ENCODE peak calls at places on chromosome 7, in eight cellular contexts. B is RWPE2; K is HFF-Myc; F is GM20000; E is cardiac fibroblast; Q is SK-N-SH; P is left lung; C is CD4-positive, alpha-beta T cell. H is an unnamed sample.

GRCh38 chr7:151051108-151051507 is 2.8 kb downstream of the ASIC3 start:
- DNase-seq in B (no peak), K (no peak), F (no peak), E (peak), Q (no peak), P (peak), C (peak), H (no peak)

GRCh38 chr7:5526190-5527037 is 102.8 kb upstream of the TNRC18 start:
- DNase-seq in B (peak), K (no peak), F (no peak), E (peak), Q (peak), P (peak), C (peak), H (peak)

GRCh38 chr7:2041496-2042367 is 191.0 kb downstream of the MAD1L1 start:
- DNase-seq in B (peak), K (no peak), F (no peak), E (no peak), Q (peak), P (peak), C (no peak), H (no peak)

GRCh38 chr7:44322631-44323363 is 2.6 kb downstream of the CAMK2B start:
- DNase-seq in B (no peak), K (no peak), F (no peak), E (no peak), Q (peak), P (no peak), C (no peak), H (no peak)

GRCh38 chr7:90891529-90891928 is 295.4 kb downstream of the CDK14 start:
- DNase-seq in B (no peak), K (no peak), F (no peak), E (no peak), Q (no peak), P (no peak), C (no peak), H (no peak)

GRCh38 chr7:4700577-4701235 is 18.6 kb downstream of the FOXK1 start:
- DNase-seq in B (no peak), K (no peak), F (no peak), E (peak), Q (no peak), P (no peak), C (no peak), H (no peak)

GRCh38 chr7:140533394-140533872 is 54.1 kb upstream of the MKRN1 start:
- DNase-seq in B (no peak), K (no peak), F (peak), E (no peak), Q (no peak), P (no peak), C (no peak), H (no peak)

GRCh38 chr7:44284881-44285541 is 40.4 kb downstream of the CAMK2B start:
- DNase-seq in B (peak), K (no peak), F (no peak), E (no peak), Q (peak), P (peak), C (no peak), H (no peak)

GRCh38 chr7:128783143-128783799 is 7.7 kb upstream of the OPN1SW start:
- DNase-seq in B (no peak), K (peak), F (no peak), E (peak), Q (peak), P (peak), C (no peak), H (peak)

GRCh38 chr7:152202056-152202455 is 176.6 kb downstream of the GALNT11 start:
- DNase-seq in B (no peak), K (no peak), F (no peak), E (peak), Q (no peak), P (no peak), C (no peak), H (peak)

GRCh38 chr7:79175390-79175789 is 278.1 kb downstream of the MAGI2 start:
- DNase-seq in B (no peak), K (no peak), F (no peak), E (no peak), Q (no peak), P (no peak), C (no peak), H (no peak)

GRCh38 chr7:128103498-128104108 is 72.4 kb upstream of the LRRC4 start:
- DNase-seq in B (no peak), K (no peak), F (peak), E (peak), Q (peak), P (no peak), C (no peak), H (no peak)

GRCh38 chr7:42843209-42843800 is 68.6 kb downstream of the C7orf25 start:
- DNase-seq in B (no peak), K (no peak), F (peak), E (peak), Q (peak), P (peak), C (no peak), H (no peak)

GRCh38 chr7:21367081-21367480 is 60.8 kb upstream of the SP4 start:
- DNase-seq in B (no peak), K (no peak), F (no peak), E (no peak), Q (no peak), P (no peak), C (no peak), H (no peak)

GRCh38 chr7:94382746-94383145 is 11.9 kb upstream of the COL1A2 start:
- DNase-seq in B (no peak), K (no peak), F (no peak), E (no peak), Q (no peak), P (no peak), C (no peak), H (no peak)

GRCh38 chr7:26675143-26675887 is 189.1 kb downstream of the SKAP2 start:
- DNase-seq in B (no peak), K (no peak), F (no peak), E (no peak), Q (no peak), P (no peak), C (no peak), H (no peak)

GRCh38 chr7:128447944-128448556 is 7.6 kb upstream of the HILPDA start:
- DNase-seq in B (no peak), K (no peak), F (no peak), E (no peak), Q (no peak), P (no peak), C (no peak), H (no peak)

GRCh38 chr7:55074008-55074499 is 55.2 kb downstream of the EGFR start:
- DNase-seq in B (peak), K (peak), F (peak), E (peak), Q (no peak), P (peak), C (peak), H (no peak)

GRCh38 chr7:22223841-22224240 is 133.1 kb downstream of the RAPGEF5 start:
- DNase-seq in B (no peak), K (no peak), F (no peak), E (peak), Q (no peak), P (no peak), C (no peak), H (no peak)

GRCh38 chr7:45979275-45980180 is 58.5 kb upstream of the IGFBP3 start:
- DNase-seq in B (no peak), K (no peak), F (no peak), E (no peak), Q (no peak), P (no peak), C (no peak), H (no peak)

GRCh38 chr7:142855401-142855743 is 496 bp downstream of the EPHB6 start:
- DNase-seq in B (no peak), K (no peak), F (no peak), E (no peak), Q (no peak), P (no peak), C (no peak), H (no peak)

GRCh38 chr7:114818501-114818900 is 103.4 kb upstream of the MDFIC start:
- DNase-seq in B (no peak), K (no peak), F (no peak), E (peak), Q (no peak), P (no peak), C (no peak), H (peak)

GRCh38 chr7:44793919-44794715 is 2.4 kb upstream of the PPIA start:
- DNase-seq in B (no peak), K (no peak), F (no peak), E (no peak), Q (no peak), P (no peak), C (no peak), H (peak)

GRCh38 chr7:87058739-87059524 is 522 bp downstream of the ELAPOR2 start:
- DNase-seq in B (no peak), K (no peak), F (no peak), E (peak), Q (peak), P (peak), C (peak), H (no peak)

GRCh38 chr7:18037609-18038008 is 10.0 kb upstream of the PRPS1L1 start:
- DNase-seq in B (no peak), K (no peak), F (no peak), E (no peak), Q (no peak), P (no peak), C (no peak), H (no peak)

GRCh38 chr7:99618726-99619125 is 2.0 kb downstream of the ZSCAN25 start:
- DNase-seq in B (no peak), K (peak), F (no peak), E (peak), Q (no peak), P (no peak), C (no peak), H (peak)

GRCh38 chr7:131424219-131424822 is 96.6 kb downstream of the MKLN1 start:
- DNase-seq in B (no peak), K (peak), F (peak), E (peak), Q (peak), P (no peak), C (no peak), H (no peak)

GRCh38 chr7:22066484-22066883 is 120.8 kb upstream of the CDCA7L start:
- DNase-seq in B (no peak), K (no peak), F (no peak), E (no peak), Q (no peak), P (no peak), C (no peak), H (no peak)

GRCh38 chr7:95204618-95205017 is 119.7 kb downstream of the PON1 start:
- DNase-seq in B (no peak), K (no peak), F (no peak), E (no peak), Q (no peak), P (no peak), C (no peak), H (no peak)

GRCh38 chr7:134779741-134780065 is 269 bp downstream of the CALD1 start:
- DNase-seq in B (no peak), K (no peak), F (no peak), E (no peak), Q (no peak), P (no peak), C (no peak), H (no peak)

GRCh38 chr7:76286842-76287403 is 15.6 kb upstream of the HSPB1 start:
- DNase-seq in B (no peak), K (no peak), F (no peak), E (no peak), Q (no peak), P (no peak), C (no peak), H (no peak)

GRCh38 chr7:76292206-76292573 is 10.3 kb upstream of the HSPB1 start:
- DNase-seq in B (no peak), K (no peak), F (no peak), E (no peak), Q (no peak), P (no peak), C (no peak), H (no peak)

GRCh38 chr7:76294344-76295024 is 8.0 kb upstream of the HSPB1 start:
- DNase-seq in B (peak), K (peak), F (no peak), E (peak), Q (peak), P (peak), C (no peak), H (no peak)

GRCh38 chr7:76293407-76293901 is 9.0 kb upstream of the HSPB1 start:
- DNase-seq in B (no peak), K (no peak), F (no peak), E (no peak), Q (no peak), P (no peak), C (no peak), H (no peak)

DNA sequence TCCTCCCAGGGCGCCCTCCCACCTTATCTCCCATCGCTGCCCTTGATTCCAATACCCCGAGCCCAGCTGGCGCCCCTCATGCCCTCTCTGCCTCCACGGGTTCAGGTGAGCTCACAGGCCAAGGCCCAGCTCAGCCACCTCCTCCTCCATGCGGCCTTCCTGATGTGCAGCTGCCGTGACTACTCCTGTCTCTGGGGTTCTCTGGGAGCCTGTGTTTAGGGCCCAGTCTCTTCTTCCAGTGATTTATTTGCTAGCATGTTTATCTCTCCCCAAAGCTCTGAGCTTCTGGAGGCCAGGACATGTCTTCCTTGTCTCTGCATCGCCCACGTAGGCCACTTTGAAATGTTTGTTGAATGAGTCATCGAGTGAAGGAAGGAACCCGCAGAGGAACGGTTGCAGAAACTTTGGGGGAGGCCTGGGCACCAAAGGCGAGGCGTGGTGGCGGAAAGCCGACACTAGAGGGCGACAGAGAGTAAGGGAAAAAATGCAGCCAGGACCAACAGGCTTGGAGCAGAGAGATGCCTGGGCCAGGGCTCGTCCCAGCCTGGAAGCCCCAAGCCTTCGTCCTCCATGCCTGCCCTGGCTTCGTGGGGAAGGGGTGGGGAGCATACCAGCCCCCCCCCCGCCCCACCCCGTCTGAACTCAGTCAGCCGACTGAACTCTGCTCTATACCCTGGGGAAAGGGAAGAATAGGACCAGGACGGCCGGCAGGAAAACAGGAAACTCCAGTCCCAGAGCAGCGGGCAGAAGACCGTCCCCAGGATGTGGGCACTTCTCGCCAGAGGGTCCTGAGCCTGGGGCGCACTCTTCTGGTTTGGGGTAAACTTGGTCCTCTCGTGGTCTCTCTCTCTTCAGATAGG is 10.9 kb upstream of the HSPB1 start:
- DNase-seq in B (peak), K (peak), F (peak), E (peak), Q (peak), P (peak), C (peak), H (peak)
- TF ChIP-seq CTCF in B (peak), K (peak), F (peak), E (peak), Q (peak), P (peak), C (peak), H (peak)

DNA sequence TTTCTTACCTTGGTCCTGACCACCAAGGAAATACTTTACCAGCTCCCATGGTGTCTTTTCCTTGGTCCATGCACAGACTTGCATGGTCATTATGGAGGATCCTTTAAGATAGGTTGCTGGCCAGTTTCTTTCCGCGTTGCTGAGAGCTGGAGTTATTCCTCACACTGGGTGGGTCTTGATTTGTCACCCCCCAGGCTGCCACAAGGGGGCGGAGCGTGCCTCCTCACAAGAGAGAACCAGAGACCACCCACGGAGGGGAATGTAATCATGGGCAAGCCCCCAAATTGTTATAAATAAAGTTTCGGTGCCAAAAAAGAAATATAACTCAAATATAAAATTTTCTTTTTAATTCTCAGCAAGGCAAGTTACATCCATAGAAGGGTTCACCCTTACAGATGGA is 10.5 kb upstream of the TRIM24 start:
- DNase-seq in B (no peak), K (no peak), F (peak), E (no peak), Q (peak), P (no peak), C (peak), H (no peak)
- TF ChIP-seq CTCF in B (peak), K (peak), F (peak), E (peak), Q (peak), P (no peak), C (peak), H (peak)

GRCh38 chr7:158228131-158228530 is 359.5 kb downstream of the PTPRN2 start:
- DNase-seq in B (no peak), K (no peak), F (no peak), E (no peak), Q (no peak), P (no peak), C (no peak), H (no peak)
- TF ChIP-seq CTCF in B (no peak), K (no peak), F (no peak), E (no peak), Q (no peak), P (no peak), C (no peak), H (no peak)

DNA sequence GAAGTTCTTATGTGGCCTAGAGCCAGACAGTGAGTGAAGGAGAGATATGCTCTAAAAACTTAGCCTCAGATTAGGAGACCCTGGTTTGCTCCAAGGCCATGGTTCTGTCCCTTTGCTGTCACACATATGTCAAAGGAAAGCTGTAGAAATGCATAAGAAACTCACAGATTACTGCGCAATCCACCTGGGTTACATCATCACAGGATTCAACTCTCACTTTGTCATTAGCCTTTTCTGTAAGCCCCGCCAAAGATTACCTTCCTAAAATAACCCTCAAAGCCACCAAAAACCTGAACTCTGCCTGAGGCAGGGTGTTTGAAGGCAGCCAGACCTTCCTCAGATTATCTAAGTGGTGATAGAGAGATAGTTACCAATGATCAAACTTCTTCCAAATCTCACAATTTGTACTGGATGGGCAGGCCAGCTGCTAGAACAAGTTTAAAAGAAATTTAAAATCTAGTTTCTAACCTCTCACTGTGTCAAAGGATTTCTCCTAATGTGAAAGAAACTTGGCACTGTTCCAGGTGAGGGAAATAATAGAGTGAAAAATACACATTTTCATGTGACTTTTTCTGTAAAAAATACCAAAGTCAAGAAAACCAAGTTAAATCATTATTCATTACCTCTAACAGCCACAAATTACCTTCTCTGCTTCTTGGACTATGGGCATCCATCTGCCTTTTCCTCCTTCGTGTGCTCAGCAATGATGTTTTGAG is 567.2 kb downstream of the SUGCT start:
- DNase-seq in B (no peak), K (no peak), F (no peak), E (no peak), Q (no peak), P (no peak), C (no peak), H (no peak)
- TF ChIP-seq CTCF in B (no peak), K (no peak), F (no peak), E (no peak), Q (no peak), P (no peak), C (no peak), H (no peak)

DNA sequence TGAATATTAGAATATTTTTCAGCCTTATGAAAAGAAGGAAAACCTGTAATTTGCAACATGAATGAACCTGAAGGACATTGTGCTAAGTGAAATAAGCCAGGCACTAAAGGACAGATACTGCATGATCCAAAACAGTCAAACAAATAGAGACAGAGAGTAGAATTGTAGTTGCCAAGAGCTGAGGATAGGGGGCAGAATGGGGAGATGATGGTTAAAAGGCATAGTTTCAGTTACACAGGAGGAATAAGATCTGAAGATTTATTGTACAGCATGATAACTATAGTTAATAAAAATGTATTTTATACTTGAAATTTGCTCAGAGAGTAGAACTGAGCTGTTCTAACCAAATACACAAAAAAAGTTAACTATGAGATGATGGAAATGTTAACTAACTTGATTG is 149.0 kb upstream of the TMEM106B start:
- DNase-seq in B (no peak), K (no peak), F (no peak), E (no peak), Q (no peak), P (no peak), C (no peak), H (no peak)
- TF ChIP-seq CTCF in B (peak), K (peak), F (no peak), E (peak), Q (peak), P (no peak), C (no peak), H (peak)

DNA sequence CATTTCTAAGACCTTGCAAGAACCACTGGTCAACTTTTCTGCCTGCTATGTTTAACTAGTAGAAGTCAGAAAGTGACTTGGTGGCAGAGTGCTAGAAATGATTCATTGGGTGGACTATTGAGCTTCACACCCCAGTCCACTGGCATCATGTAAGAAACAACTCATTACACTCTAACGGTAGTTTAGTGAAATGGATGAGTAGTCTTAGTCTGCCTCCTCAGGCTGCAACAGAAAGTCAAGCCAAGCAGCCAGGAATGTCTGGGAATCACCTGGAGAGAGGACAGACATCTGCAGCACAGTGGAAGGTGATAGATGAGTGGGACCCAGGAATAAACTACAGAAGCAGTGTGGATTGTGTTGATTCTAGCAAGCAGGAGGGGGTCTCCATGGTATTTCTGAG is 125.4 kb downstream of the AUTS2 start:
- DNase-seq in B (no peak), K (no peak), F (no peak), E (no peak), Q (no peak), P (no peak), C (no peak), H (no peak)
- TF ChIP-seq CTCF in B (no peak), K (no peak), F (no peak), E (no peak), Q (no peak), P (no peak), C (no peak), H (no peak)

GRCh38 chr7:66193146-66193725 is 11.9 kb upstream of the TPST1 start:
- DNase-seq in B (no peak), K (no peak), F (no peak), E (no peak), Q (no peak), P (no peak), C (no peak), H (no peak)
- TF ChIP-seq CTCF in B (no peak), K (no peak), F (no peak), E (no peak), Q (no peak), P (no peak), C (no peak), H (no peak)

GRCh38 chr7:113010377-113010776 is 76.2 kb downstream of the GPR85 start:
- DNase-seq in B (no peak), K (no peak), F (no peak), E (no peak), Q (peak), P (no peak), C (no peak), H (no peak)
- TF ChIP-seq CTCF in B (no peak), K (no peak), F (no peak), E (no peak), Q (no peak), P (no peak), C (no peak), H (no peak)

GRCh38 chr7:78090616-78091015 is 292.0 kb downstream of the PHTF2 start:
- DNase-seq in B (no peak), K (no peak), F (no peak), E (peak), Q (no peak), P (no peak), C (no peak), H (no peak)
- TF ChIP-seq CTCF in B (no peak), K (no peak), F (no peak), E (peak), Q (peak), P (no peak), C (no peak), H (peak)